ENCODE peak calls at places on chromosomes 7 and 10, in eight cellular contexts. W, F, N, C, D, J, Y and O are unnamed samples.

GRCh38 chr7:18756378-18757050 is 261.0 kb downstream of the HDAC9 start:
- DNase-seq in W (no peak), F (no peak), N (no peak), C (no peak), D (no peak), J (no peak), Y (no peak), O (no peak)

GRCh38 chr10:73262105-73262730 is 9.8 kb upstream of the MRPS16 start:
- DNase-seq in W (no peak), F (no peak), N (peak), C (peak), D (peak), J (no peak), Y (no peak), O (no peak)

GRCh38 chr10:119775529-119775928 is 49.7 kb downstream of the INPP5F start:
- DNase-seq in W (no peak), F (no peak), N (no peak), C (no peak), D (no peak), J (no peak), Y (no peak), O (no peak)

GRCh38 chr7:29480456-29480855 is 83.2 kb upstream of the PRR15 start:
- DNase-seq in W (no peak), F (no peak), N (no peak), C (no peak), D (no peak), J (no peak), Y (no peak), O (no peak)

GRCh38 chr10:30528427-30528782 is 94.4 kb downstream of the MAP3K8 start:
- DNase-seq in W (no peak), F (no peak), N (no peak), C (no peak), D (no peak), J (no peak), Y (no peak), O (no peak)

GRCh38 chr7:31957090-31957720 is 113.0 kb downstream of the PDE1C start:
- DNase-seq in W (no peak), F (no peak), N (peak), C (peak), D (no peak), J (no peak), Y (no peak), O (no peak)

GRCh38 chr10:84337199-84337598 is 8.8 kb downstream of the CCSER2 start:
- DNase-seq in W (no peak), F (no peak), N (peak), C (peak), D (no peak), J (no peak), Y (no peak), O (no peak)

GRCh38 chr10:54800677-54801480 is at the start of gene PCDH15:
- DNase-seq in W (peak), F (peak), N (peak), C (peak), D (no peak), J (peak), Y (peak), O (peak)

GRCh38 chr7:21767300-21767900 is 178.3 kb downstream of the CDCA7L start:
- DNase-seq in W (peak), F (peak), N (peak), C (peak), D (peak), J (peak), Y (peak), O (peak)

GRCh38 chr7:85185355-85186082 is 1.3 kb downstream of the SEMA3D start:
- DNase-seq in W (peak), F (peak), N (peak), C (peak), D (no peak), J (peak), Y (no peak), O (no peak)

DNA sequence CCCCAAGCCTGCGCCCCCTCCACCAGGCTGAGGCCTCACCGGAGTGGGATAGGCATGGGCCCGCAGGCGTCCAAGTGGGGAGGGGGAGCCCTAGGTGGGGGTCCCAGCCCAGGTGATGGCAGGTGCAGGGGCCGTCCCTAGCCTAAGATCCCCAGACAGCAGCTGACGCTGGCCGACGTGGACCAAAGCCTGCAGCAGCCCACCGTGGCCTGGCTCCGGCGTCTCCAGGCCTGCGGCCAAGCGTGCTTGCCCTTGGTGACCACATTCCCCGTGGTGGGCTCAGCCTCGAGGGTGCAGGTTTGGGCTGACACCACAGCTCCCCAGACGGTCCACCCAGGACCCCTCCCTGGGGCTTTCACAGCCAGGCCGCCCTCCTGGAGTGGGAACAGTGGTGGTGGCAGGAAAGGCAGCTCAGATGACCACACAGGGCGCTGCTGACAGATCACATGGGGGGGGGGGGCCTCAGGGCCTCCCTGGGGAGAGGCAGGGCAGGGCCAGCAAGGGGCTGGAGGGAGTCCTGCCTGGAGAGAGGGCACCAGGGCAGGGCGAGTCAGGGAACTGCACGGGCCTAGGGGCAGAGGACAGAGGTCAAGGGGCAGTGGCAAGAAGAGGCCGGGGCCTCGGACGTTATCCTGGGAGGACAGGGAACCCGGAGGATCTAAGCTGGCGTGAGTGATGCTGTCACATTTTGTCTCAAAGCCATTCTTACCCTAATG is 767 bp upstream of the ADAM8 start:
- DNase-seq in W (no peak), F (no peak), N (no peak), C (no peak), D (no peak), J (no peak), Y (peak), O (no peak)
- H2AFZ ChIP-seq in W (no peak), F (no peak), N (no peak), C (no peak), D (no peak), J (no peak), Y (no peak), O (no peak)

DNA sequence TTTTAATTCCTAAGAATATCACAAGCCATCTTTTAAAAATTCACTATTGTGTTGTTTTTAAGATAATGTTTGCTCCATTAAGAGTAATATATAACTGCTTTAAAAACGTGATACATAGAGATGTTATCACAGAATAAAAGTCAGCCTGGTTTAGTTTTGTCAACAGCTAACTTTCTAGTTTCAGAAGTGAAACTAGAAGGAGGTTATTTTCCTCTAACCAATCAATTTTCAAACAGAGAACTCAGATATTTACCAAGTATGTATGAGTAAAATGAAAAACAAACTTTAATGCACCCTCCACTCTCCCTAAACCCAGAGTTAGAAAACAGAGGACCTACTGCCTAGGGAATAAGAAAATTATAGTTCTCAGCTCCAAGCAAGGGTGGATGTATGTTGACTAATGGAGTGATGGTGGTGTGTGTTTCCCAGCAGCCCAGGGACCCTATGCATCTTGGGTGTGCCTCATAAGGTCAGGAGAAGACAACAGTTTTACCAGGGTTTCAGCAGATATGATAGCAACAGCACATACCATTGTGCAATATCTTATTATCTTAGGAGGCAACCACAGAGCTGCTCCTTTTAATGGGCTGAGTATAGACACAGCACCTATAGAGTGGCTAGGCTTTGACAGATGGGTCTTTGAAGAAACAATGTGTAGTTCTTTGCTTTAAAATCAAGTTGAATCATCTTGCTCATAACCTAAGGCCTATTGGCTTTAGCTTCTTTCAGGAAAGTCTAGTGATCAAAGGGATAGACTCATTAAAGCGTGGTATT is 58.4 kb downstream of the PTPRZ1 start:
- DNase-seq in W (no peak), F (no peak), N (no peak), C (no peak), D (no peak), J (no peak), Y (peak), O (no peak)
- H3K4me2 ChIP-seq in W (peak), F (no peak), N (no peak), C (no peak), D (no peak), J (no peak), Y (peak), O (no peak)

GRCh38 chr7:2709553-2710165 is 21.7 kb downstream of the AMZ1 start:
- DNase-seq in W (peak), F (peak), N (peak), C (peak), D (peak), J (peak), Y (peak), O (peak)
- TF ChIP-seq EZH2phosphoT487 in W (no peak), F (no peak), N (no peak), C (no peak), D (no peak), J (no peak), Y (no peak), O (no peak)

GRCh38 chr7:45001826-45002225 is 1.8 kb downstream of the CCM2 start:
- DNase-seq in W (no peak), F (no peak), N (no peak), C (no peak), D (no peak), J (no peak), Y (no peak), O (peak)

GRCh38 chr7:45001138-45001694 is 1.2 kb downstream of the CCM2 start:
- DNase-seq in W (peak), F (peak), N (peak), C (peak), D (no peak), J (peak), Y (peak), O (peak)

GRCh38 chr7:45000096-45001032 is at the start of gene CCM2:
- DNase-seq in W (peak), F (peak), N (peak), C (peak), D (no peak), J (peak), Y (peak), O (peak)

GRCh38 chr7:44998153-44998871 is 1.7 kb upstream of the CCM2 start:
- DNase-seq in W (no peak), F (no peak), N (no peak), C (no peak), D (no peak), J (peak), Y (no peak), O (no peak)

DNA sequence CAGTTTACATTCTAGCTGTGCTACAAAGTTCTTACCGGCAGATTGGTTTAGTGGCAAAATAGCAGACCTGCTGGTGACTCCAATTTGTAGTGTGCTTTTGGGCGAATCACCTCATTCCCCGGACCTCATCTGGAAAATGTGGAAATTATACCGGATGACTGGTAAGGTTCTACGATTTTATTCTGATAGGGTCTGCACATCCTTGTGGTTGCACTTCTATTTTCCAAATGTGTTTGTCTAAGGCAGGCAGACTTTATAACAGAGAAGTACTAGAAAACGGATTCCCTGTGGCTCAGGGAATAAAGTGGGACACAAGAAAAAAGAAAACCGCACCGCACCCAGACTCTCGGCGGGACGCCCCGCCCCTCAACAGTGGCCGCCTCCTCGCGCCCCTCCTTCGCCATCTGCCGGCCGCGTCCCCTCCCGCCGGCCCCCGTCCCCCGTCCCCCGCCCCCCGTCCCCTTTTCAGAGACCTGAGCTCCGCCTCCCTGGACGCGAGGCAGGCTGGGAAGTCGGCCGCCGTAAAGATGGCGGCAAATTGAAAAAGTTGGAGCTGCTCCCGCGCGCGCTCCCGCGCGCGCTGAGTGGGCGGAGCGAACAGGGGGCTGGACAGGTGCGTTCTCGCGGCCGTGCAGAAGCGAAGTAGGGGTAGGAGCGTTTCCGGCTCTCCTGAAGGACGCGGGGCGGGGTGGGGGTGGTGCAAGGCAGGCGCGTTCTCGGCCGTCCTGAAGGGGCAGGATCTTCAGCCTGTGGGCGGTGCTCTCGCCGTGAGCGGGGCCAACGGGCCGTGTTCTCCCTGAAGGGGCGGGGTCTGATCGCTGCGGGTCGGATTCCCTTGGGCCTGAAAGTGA is 531 bp upstream of the CCM2 start:
- DNase-seq in W (peak), F (peak), N (peak), C (peak), D (peak), J (peak), Y (peak), O (peak)
- H2AFZ ChIP-seq in W (peak), F (peak), N (peak), C (peak), D (peak), J (peak), Y (peak), O (peak)

DNA sequence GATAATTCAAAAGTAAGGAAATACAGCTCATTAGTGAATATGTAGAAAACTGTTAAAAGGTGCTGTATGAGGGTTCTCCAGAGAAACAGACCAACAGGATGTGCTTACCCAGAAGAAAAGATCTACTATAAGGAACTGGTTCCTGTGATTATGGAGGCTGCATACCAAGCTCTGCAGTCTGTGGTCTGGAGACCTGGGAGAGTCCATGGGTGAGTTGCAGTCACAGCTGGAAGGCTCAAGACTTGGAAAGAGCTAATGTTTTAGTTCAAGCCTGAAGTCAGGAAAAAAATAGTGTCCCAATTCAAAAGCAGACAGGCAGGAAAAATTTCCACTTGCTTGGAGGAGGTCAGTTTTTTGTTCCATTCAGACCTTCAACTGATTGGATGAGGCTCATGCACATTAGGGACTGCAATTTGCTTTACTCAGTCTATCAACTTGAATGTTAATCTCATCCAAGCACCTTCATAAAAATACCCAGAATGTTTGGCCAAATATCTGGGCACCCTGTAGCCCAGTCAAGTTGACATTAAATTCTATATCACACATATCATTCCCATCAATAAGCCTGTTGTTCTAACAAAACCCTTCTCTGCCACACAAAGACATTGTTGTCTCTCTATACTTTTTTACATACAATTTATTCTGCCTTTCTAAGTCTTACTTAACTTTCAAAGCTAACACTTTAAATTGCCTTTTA is 197.9 kb upstream of the KLF6 start:
- DNase-seq in W (no peak), F (no peak), N (no peak), C (no peak), D (no peak), J (no peak), Y (no peak), O (no peak)
- H3K4me2 ChIP-seq in W (no peak), F (no peak), N (no peak), C (no peak), D (no peak), J (no peak), Y (no peak), O (no peak)